ENCODE peak calls at places on chromosomes 13 and 19, in five cellular contexts. One of them, this sample, is unnamed.

GRCh38 chr13:98570929-98571372 is 6.0 kb downstream of the STK24 start:
- DNase-seq in fibroblast of pulmonary artery: no peak
- DNase-seq in kidney: no peak
- DNase-seq in CD4-positive, alpha-beta T cell: peak; percentile 29
- DNase-seq in tibial nerve: no peak
- DNase-seq in this sample: no peak

GRCh38 chr13:44819762-44820161 is 169.5 kb downstream of the NUFIP1 start:
- DNase-seq in fibroblast of pulmonary artery: no peak
- DNase-seq in kidney: no peak
- DNase-seq in CD4-positive, alpha-beta T cell: no peak
- DNase-seq in tibial nerve: no peak
- DNase-seq in this sample: no peak

GRCh38 chr19:51250786-51251452 is at the start of gene SIGLECL1:
- DNase-seq in fibroblast of pulmonary artery: no peak
- DNase-seq in kidney: no peak
- DNase-seq in CD4-positive, alpha-beta T cell: no peak
- DNase-seq in tibial nerve: no peak
- DNase-seq in this sample: no peak

GRCh38 chr19:47418595-47419036 is 711 bp downstream of the MEIS3 start:
- DNase-seq in fibroblast of pulmonary artery: no peak
- DNase-seq in kidney: no peak
- DNase-seq in CD4-positive, alpha-beta T cell: no peak
- DNase-seq in tibial nerve: no peak
- DNase-seq in this sample: no peak

GRCh38 chr13:38990693-38991092 is at the start of gene STOML3:
- DNase-seq in fibroblast of pulmonary artery: peak; percentile 10
- DNase-seq in kidney: no peak
- DNase-seq in CD4-positive, alpha-beta T cell: no peak
- DNase-seq in tibial nerve: no peak
- DNase-seq in this sample: no peak

GRCh38 chr19:55452381-55453325 is 8.8 kb downstream of the ISOC2 start:
- DNase-seq in fibroblast of pulmonary artery: peak; percentile 75
- DNase-seq in kidney: peak; percentile 91
- DNase-seq in CD4-positive, alpha-beta T cell: peak; percentile 58
- DNase-seq in tibial nerve: peak; percentile 43
- DNase-seq in this sample: peak; percentile 81

GRCh38 chr13:20446900-20447299 is 78.8 kb downstream of the CRYL1 start:
- DNase-seq in fibroblast of pulmonary artery: no peak
- DNase-seq in kidney: no peak
- DNase-seq in CD4-positive, alpha-beta T cell: no peak
- DNase-seq in tibial nerve: no peak
- DNase-seq in this sample: no peak

GRCh38 chr19:55907746-55908145 is 24.4 kb downstream of the NLRP13 start:
- DNase-seq in fibroblast of pulmonary artery: no peak
- DNase-seq in kidney: no peak
- DNase-seq in CD4-positive, alpha-beta T cell: no peak
- DNase-seq in tibial nerve: no peak
- DNase-seq in this sample: no peak

GRCh38 chr13:98260357-98261164 is 83.5 kb upstream of the RNF113B start:
- DNase-seq in fibroblast of pulmonary artery: no peak
- DNase-seq in kidney: no peak
- DNase-seq in CD4-positive, alpha-beta T cell: no peak
- DNase-seq in tibial nerve: no peak
- DNase-seq in this sample: no peak

GRCh38 chr13:113461022-113461751 is 7.9 kb upstream of the ADPRHL1 start:
- DNase-seq in fibroblast of pulmonary artery: no peak
- DNase-seq in kidney: no peak
- DNase-seq in CD4-positive, alpha-beta T cell: no peak
- DNase-seq in tibial nerve: no peak
- DNase-seq in this sample: no peak

GRCh38 chr13:39656325-39656677 is 839 bp downstream of the COG6 start:
- DNase-seq in fibroblast of pulmonary artery: peak; percentile 11
- DNase-seq in kidney: no peak
- DNase-seq in CD4-positive, alpha-beta T cell: no peak
- DNase-seq in tibial nerve: no peak
- DNase-seq in this sample: no peak

GRCh38 chr13:77114271-77114670 is 87.3 kb upstream of the FBXL3 start:
- DNase-seq in fibroblast of pulmonary artery: no peak
- DNase-seq in kidney: no peak
- DNase-seq in CD4-positive, alpha-beta T cell: no peak
- DNase-seq in tibial nerve: no peak
- DNase-seq in this sample: no peak

GRCh38 chr19:32673573-32673972 is 1.4 kb downstream of the ANKRD27 start:
- DNase-seq in fibroblast of pulmonary artery: no peak
- DNase-seq in kidney: peak; percentile 57
- DNase-seq in CD4-positive, alpha-beta T cell: no peak
- DNase-seq in tibial nerve: no peak
- DNase-seq in this sample: no peak

GRCh38 chr19:46731007-46731501 is 14.1 kb upstream of the PRKD2 start:
- DNase-seq in fibroblast of pulmonary artery: peak; percentile 88
- DNase-seq in kidney: no peak
- DNase-seq in CD4-positive, alpha-beta T cell: no peak
- DNase-seq in tibial nerve: no peak
- DNase-seq in this sample: no peak

GRCh38 chr19:55384576-55385235 is 614 bp upstream of the TMEM238 start:
- DNase-seq in fibroblast of pulmonary artery: no peak
- DNase-seq in kidney: peak; percentile 87
- DNase-seq in CD4-positive, alpha-beta T cell: no peak
- DNase-seq in tibial nerve: no peak
- DNase-seq in this sample: no peak

GRCh38 chr13:57345526-57345925 is 178.5 kb downstream of the PRR20E start:
- DNase-seq in fibroblast of pulmonary artery: no peak
- DNase-seq in kidney: no peak
- DNase-seq in CD4-positive, alpha-beta T cell: no peak
- DNase-seq in tibial nerve: no peak
- DNase-seq in this sample: no peak

GRCh38 chr13:76711515-76712182 is 174.6 kb downstream of the KCTD12 start:
- DNase-seq in fibroblast of pulmonary artery: peak; percentile 98
- DNase-seq in kidney: no peak
- DNase-seq in CD4-positive, alpha-beta T cell: no peak
- DNase-seq in tibial nerve: no peak
- DNase-seq in this sample: no peak

GRCh38 chr19:48491793-48492123 is 19.9 kb downstream of the LMTK3 start:
- DNase-seq in fibroblast of pulmonary artery: no peak
- DNase-seq in kidney: no peak
- DNase-seq in CD4-positive, alpha-beta T cell: no peak
- DNase-seq in tibial nerve: no peak
- DNase-seq in this sample: no peak

GRCh38 chr13:53105881-53106280 is 77.3 kb downstream of the OLFM4 start:
- DNase-seq in fibroblast of pulmonary artery: no peak
- DNase-seq in kidney: no peak
- DNase-seq in CD4-positive, alpha-beta T cell: no peak
- DNase-seq in tibial nerve: no peak
- DNase-seq in this sample: no peak

GRCh38 chr13:28744091-28744536 is 25.3 kb upstream of the SLC46A3 start:
- DNase-seq in fibroblast of pulmonary artery: peak; percentile 92
- DNase-seq in kidney: no peak
- DNase-seq in CD4-positive, alpha-beta T cell: no peak
- DNase-seq in tibial nerve: no peak
- DNase-seq in this sample: no peak

GRCh38 chr19:55441319-55441691 is 1.8 kb downstream of the SHISA7 start:
- DNase-seq in fibroblast of pulmonary artery: no peak
- DNase-seq in kidney: no peak
- DNase-seq in CD4-positive, alpha-beta T cell: no peak
- DNase-seq in tibial nerve: no peak
- DNase-seq in this sample: no peak

GRCh38 chr19:18385675-18386542 is at the start of gene GDF15:
- DNase-seq in fibroblast of pulmonary artery: peak; percentile 94
- DNase-seq in kidney: peak; percentile 97
- DNase-seq in CD4-positive, alpha-beta T cell: peak; percentile 11
- DNase-seq in tibial nerve: peak; percentile 47
- DNase-seq in this sample: peak; percentile 47

GRCh38 chr13:77391475-77391874 is 64.6 kb upstream of the MYCBP2 start:
- DNase-seq in fibroblast of pulmonary artery: no peak
- DNase-seq in kidney: no peak
- DNase-seq in CD4-positive, alpha-beta T cell: no peak
- DNase-seq in tibial nerve: no peak
- DNase-seq in this sample: no peak

GRCh38 chr13:24500977-24501376 is 11.6 kb downstream of the PARP4 start:
- DNase-seq in fibroblast of pulmonary artery: peak; percentile 83
- DNase-seq in kidney: no peak
- DNase-seq in CD4-positive, alpha-beta T cell: no peak
- DNase-seq in tibial nerve: no peak
- DNase-seq in this sample: no peak

GRCh38 chr13:102041544-102041943 is 360.3 kb downstream of the FGF14 start:
- DNase-seq in fibroblast of pulmonary artery: no peak
- DNase-seq in kidney: no peak
- DNase-seq in CD4-positive, alpha-beta T cell: no peak
- DNase-seq in tibial nerve: no peak
- DNase-seq in this sample: no peak

GRCh38 chr19:46101293-46101692 is 23.2 kb downstream of the IGFL3 start:
- DNase-seq in fibroblast of pulmonary artery: no peak
- DNase-seq in kidney: no peak
- DNase-seq in CD4-positive, alpha-beta T cell: no peak
- DNase-seq in tibial nerve: no peak
- DNase-seq in this sample: no peak

GRCh38 chr13:110307697-110308376 is 753 bp downstream of the COL4A2 start:
- DNase-seq in fibroblast of pulmonary artery: no peak
- DNase-seq in kidney: no peak
- DNase-seq in CD4-positive, alpha-beta T cell: no peak
- DNase-seq in tibial nerve: no peak
- DNase-seq in this sample: no peak

GRCh38 chr19:46731584-46731983 is 14.3 kb upstream of the FKRP start:
- DNase-seq in fibroblast of pulmonary artery: peak; percentile 52
- DNase-seq in kidney: no peak
- DNase-seq in CD4-positive, alpha-beta T cell: no peak
- DNase-seq in tibial nerve: no peak
- DNase-seq in this sample: no peak

DNA sequence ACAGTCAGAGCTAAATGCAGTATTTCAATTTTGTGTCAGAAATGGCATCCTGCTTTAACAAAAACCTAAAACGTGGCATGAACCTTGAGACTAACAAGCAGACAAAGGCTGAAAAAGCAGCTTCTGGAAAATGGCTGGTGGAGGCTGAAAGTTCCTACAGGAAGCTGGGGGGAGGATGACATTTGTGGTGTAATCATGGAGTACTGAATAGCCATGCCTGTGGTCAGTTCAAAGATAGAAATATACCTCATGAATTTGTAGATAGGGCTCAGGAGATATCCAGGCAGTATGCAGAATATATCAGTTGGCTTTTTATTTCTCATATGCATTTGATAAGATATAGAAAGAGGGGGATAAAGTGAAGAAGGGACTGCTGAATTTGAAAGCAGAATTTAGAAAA is 181.7 kb downstream of the UQCRFS1 start:
- DNase-seq in fibroblast of pulmonary artery: no peak
- DNase-seq in kidney: no peak
- DNase-seq in CD4-positive, alpha-beta T cell: no peak
- DNase-seq in tibial nerve: no peak
- DNase-seq in this sample: no peak
- TF ChIP-seq CTCF in fibroblast of pulmonary artery: no peak
- TF ChIP-seq CTCF in kidney: no peak
- TF ChIP-seq CTCF in CD4-positive, alpha-beta T cell: no peak
- TF ChIP-seq CTCF in tibial nerve: no peak
- TF ChIP-seq CTCF in this sample: no peak

GRCh38 chr19:3038214-3038613 is 9.1 kb upstream of the TLE2 start:
- DNase-seq in fibroblast of pulmonary artery: no peak
- DNase-seq in kidney: no peak
- DNase-seq in CD4-positive, alpha-beta T cell: no peak
- DNase-seq in tibial nerve: no peak
- DNase-seq in this sample: no peak

GRCh38 chr19:3039125-3039524 is 10.0 kb upstream of the TLE2 start:
- DNase-seq in fibroblast of pulmonary artery: no peak
- DNase-seq in kidney: no peak
- DNase-seq in CD4-positive, alpha-beta T cell: no peak
- DNase-seq in tibial nerve: no peak
- DNase-seq in this sample: no peak

GRCh38 chr19:3041302-3041701 is 12.2 kb upstream of the TLE2 start:
- DNase-seq in fibroblast of pulmonary artery: no peak
- DNase-seq in kidney: no peak
- DNase-seq in CD4-positive, alpha-beta T cell: no peak
- DNase-seq in tibial nerve: no peak
- DNase-seq in this sample: no peak

GRCh38 chr19:3041756-3042517 is 12.9 kb upstream of the TLE2 start:
- DNase-seq in fibroblast of pulmonary artery: no peak
- DNase-seq in kidney: no peak
- DNase-seq in CD4-positive, alpha-beta T cell: no peak
- DNase-seq in tibial nerve: no peak
- DNase-seq in this sample: no peak

GRCh38 chr19:3039641-3040077 is 10.6 kb upstream of the TLE2 start:
- DNase-seq in fibroblast of pulmonary artery: no peak
- DNase-seq in kidney: no peak
- DNase-seq in CD4-positive, alpha-beta T cell: no peak
- DNase-seq in tibial nerve: no peak
- DNase-seq in this sample: no peak
- TF ChIP-seq CTCF in fibroblast of pulmonary artery: no peak
- TF ChIP-seq CTCF in kidney: no peak
- TF ChIP-seq CTCF in CD4-positive, alpha-beta T cell: no peak
- TF ChIP-seq CTCF in tibial nerve: no peak
- TF ChIP-seq CTCF in this sample: no peak

GRCh38 chr13:99614465-99614885 is 113.2 kb downstream of the TM9SF2 start:
- DNase-seq in fibroblast of pulmonary artery: peak; percentile 33
- DNase-seq in kidney: no peak
- DNase-seq in CD4-positive, alpha-beta T cell: peak; percentile 7
- DNase-seq in tibial nerve: no peak
- DNase-seq in this sample: no peak
- TF ChIP-seq CTCF in fibroblast of pulmonary artery: peak; percentile 38
- TF ChIP-seq CTCF in kidney: peak; percentile 45
- TF ChIP-seq CTCF in CD4-positive, alpha-beta T cell: peak; percentile 34
- TF ChIP-seq CTCF in tibial nerve: no peak
- TF ChIP-seq CTCF in this sample: no peak

GRCh38 chr19:5025027-5025426 is 56.1 kb downstream of the KDM4B start:
- DNase-seq in fibroblast of pulmonary artery: no peak
- DNase-seq in kidney: no peak
- DNase-seq in CD4-positive, alpha-beta T cell: no peak
- DNase-seq in tibial nerve: no peak
- DNase-seq in this sample: no peak

GRCh38 chr19:5028229-5028886 is 59.4 kb downstream of the KDM4B start:
- DNase-seq in fibroblast of pulmonary artery: no peak
- DNase-seq in kidney: no peak
- DNase-seq in CD4-positive, alpha-beta T cell: no peak
- DNase-seq in tibial nerve: no peak
- DNase-seq in this sample: no peak

GRCh38 chr19:5024282-5024681 is 55.4 kb downstream of the KDM4B start:
- DNase-seq in fibroblast of pulmonary artery: no peak
- DNase-seq in kidney: no peak
- DNase-seq in CD4-positive, alpha-beta T cell: no peak
- DNase-seq in tibial nerve: no peak
- DNase-seq in this sample: no peak

GRCh38 chr19:5030136-5030820 is 61.4 kb downstream of the KDM4B start:
- DNase-seq in fibroblast of pulmonary artery: no peak
- DNase-seq in kidney: no peak
- DNase-seq in CD4-positive, alpha-beta T cell: no peak
- DNase-seq in tibial nerve: no peak
- DNase-seq in this sample: no peak

DNA sequence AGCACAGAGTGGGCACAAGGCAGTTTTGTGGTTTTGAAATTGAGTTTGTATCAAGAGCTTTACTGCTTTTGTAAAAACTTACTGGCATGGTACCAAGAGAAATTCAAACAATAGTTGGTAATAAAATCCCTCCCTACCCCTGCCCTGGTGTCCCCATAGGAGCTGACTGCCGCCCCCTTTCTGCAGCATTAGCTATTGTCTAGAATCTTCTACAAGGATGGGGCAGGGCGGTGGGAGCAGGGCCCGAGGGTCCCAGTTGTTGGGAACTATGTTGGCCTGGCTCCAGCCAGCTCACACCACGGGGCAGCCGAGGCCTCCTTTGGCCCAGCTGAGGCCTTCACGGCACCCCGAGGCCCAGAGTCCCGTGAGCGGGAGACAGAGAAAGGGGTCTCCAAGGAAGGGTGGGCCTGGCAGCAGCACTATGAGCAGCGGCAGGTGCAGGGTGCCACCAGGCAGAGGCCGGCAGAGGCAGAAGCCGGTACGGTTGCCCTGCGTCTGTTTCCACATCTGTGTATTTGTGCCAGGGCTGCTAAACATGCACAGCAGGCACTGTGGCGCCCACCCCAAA is 57.9 kb downstream of the KDM4B start:
- DNase-seq in fibroblast of pulmonary artery: peak; percentile 29
- DNase-seq in kidney: no peak
- DNase-seq in CD4-positive, alpha-beta T cell: no peak
- DNase-seq in tibial nerve: no peak
- DNase-seq in this sample: no peak
- TF ChIP-seq CTCF in fibroblast of pulmonary artery: peak; percentile 26
- TF ChIP-seq CTCF in kidney: no peak
- TF ChIP-seq CTCF in CD4-positive, alpha-beta T cell: no peak
- TF ChIP-seq CTCF in tibial nerve: no peak
- TF ChIP-seq CTCF in this sample: no peak

This sample was measured in mesothelial cell of epicardium.